ENCODE peak calls at places on chromosome 7, in six cellular contexts. Y, E, W, D, J and R are unnamed samples.

GRCh38 chr7:85851571-85852193 is 664.8 kb upstream of the SEMA3D start:
- DNase-seq in Y (peak), E (peak), W (no peak), D (no peak), J (no peak), R (no peak)

GRCh38 chr7:137669706-137670105 is 177.1 kb downstream of the DGKI start:
- DNase-seq in Y (no peak), E (peak), W (no peak), D (no peak), J (peak), R (no peak)

GRCh38 chr7:921581-922333 is 32.7 kb downstream of the ADAP1 start:
- DNase-seq in Y (no peak), E (no peak), W (no peak), D (no peak), J (no peak), R (no peak)

GRCh38 chr7:155317114-155317434 is 19.4 kb downstream of the INSIG1 start:
- DNase-seq in Y (no peak), E (no peak), W (no peak), D (no peak), J (no peak), R (no peak)

GRCh38 chr7:1101580-1102431 is 13.9 kb downstream of the GPER1 start:
- DNase-seq in Y (no peak), E (no peak), W (no peak), D (no peak), J (no peak), R (no peak)

GRCh38 chr7:44107961-44108767 is 4.0 kb downstream of the AEBP1 start:
- DNase-seq in Y (no peak), E (no peak), W (no peak), D (no peak), J (no peak), R (no peak)

GRCh38 chr7:143239822-143240221 is 18.0 kb downstream of the TAS2R40 start:
- DNase-seq in Y (peak), E (peak), W (no peak), D (no peak), J (no peak), R (no peak)

GRCh38 chr7:37208528-37208927 is 240.1 kb downstream of the ELMO1 start:
- DNase-seq in Y (peak), E (peak), W (peak), D (peak), J (peak), R (peak)

GRCh38 chr7:787332-788240 is 44.7 kb upstream of the SUN1 start:
- DNase-seq in Y (no peak), E (no peak), W (no peak), D (peak), J (no peak), R (no peak)

GRCh38 chr7:11168622-11169170 is 195.0 kb downstream of the PHF14 start:
- DNase-seq in Y (no peak), E (no peak), W (no peak), D (no peak), J (no peak), R (no peak)

GRCh38 chr7:158078161-158078910 is 509.3 kb downstream of the PTPRN2 start:
- DNase-seq in Y (no peak), E (no peak), W (no peak), D (no peak), J (no peak), R (no peak)

GRCh38 chr7:74401137-74401859 is 52.4 kb upstream of the GTF2IRD1 start:
- DNase-seq in Y (peak), E (peak), W (peak), D (peak), J (peak), R (peak)

GRCh38 chr7:47991741-47992311 is 12.4 kb upstream of the HUS1 start:
- DNase-seq in Y (peak), E (peak), W (peak), D (peak), J (peak), R (peak)

GRCh38 chr7:1307828-1308227 is 75.2 kb downstream of the UNCX start:
- DNase-seq in Y (no peak), E (no peak), W (no peak), D (no peak), J (no peak), R (no peak)

GRCh38 chr7:47249361-47249760 is 332.6 kb downstream of the TNS3 start:
- DNase-seq in Y (no peak), E (no peak), W (no peak), D (no peak), J (no peak), R (no peak)

GRCh38 chr7:4733936-4734528 is 41.4 kb upstream of the AP5Z1 start:
- DNase-seq in Y (no peak), E (no peak), W (no peak), D (no peak), J (no peak), R (no peak)

GRCh38 chr7:87934699-87935372 is 785 bp downstream of the ADAM22 start:
- DNase-seq in Y (no peak), E (no peak), W (no peak), D (peak), J (no peak), R (no peak)

GRCh38 chr7:68718059-68718685 is 880.1 kb upstream of the AUTS2 start:
- DNase-seq in Y (no peak), E (no peak), W (no peak), D (no peak), J (no peak), R (no peak)

GRCh38 chr7:95716357-95717122 is 55.8 kb upstream of the DYNC1I1 start:
- DNase-seq in Y (no peak), E (no peak), W (no peak), D (no peak), J (no peak), R (no peak)

GRCh38 chr7:88344956-88345832 is 38.5 kb upstream of the STEAP4 start:
- DNase-seq in Y (peak), E (peak), W (peak), D (peak), J (peak), R (no peak)

GRCh38 chr7:51543801-51544553 is 227.4 kb upstream of the COBL start:
- DNase-seq in Y (no peak), E (no peak), W (no peak), D (no peak), J (no peak), R (no peak)

GRCh38 chr7:142482899-142483658 is 225.2 kb upstream of the PRSS58 start:
- DNase-seq in Y (peak), E (peak), W (peak), D (peak), J (peak), R (no peak)

GRCh38 chr7:141071855-141072547 is 1.9 kb upstream of the TMEM178B start:
- DNase-seq in Y (no peak), E (no peak), W (no peak), D (peak), J (no peak), R (no peak)

GRCh38 chr7:155807805-155808550 is 4.3 kb downstream of the SHH start:
- DNase-seq in Y (no peak), E (no peak), W (no peak), D (no peak), J (no peak), R (no peak)

GRCh38 chr7:122487131-122487530 is 182.6 kb upstream of the FEZF1 start:
- DNase-seq in Y (no peak), E (no peak), W (no peak), D (no peak), J (peak), R (no peak)

GRCh38 chr7:25858200-25858561 is 293.8 kb upstream of the NFE2L3 start:
- DNase-seq in Y (no peak), E (no peak), W (no peak), D (no peak), J (no peak), R (no peak)

GRCh38 chr7:150974468-150975391 is 3.4 kb downstream of the KCNH2 start:
- DNase-seq in Y (no peak), E (no peak), W (peak), D (peak), J (no peak), R (no peak)

GRCh38 chr7:55574062-55574717 is 1.9 kb upstream of the VOPP1 start:
- DNase-seq in Y (peak), E (peak), W (no peak), D (no peak), J (no peak), R (no peak)